ENCODE peak calls at places on chromosomes 13 and 19, in ten cellular contexts. T is G401; P is bronchial epithelial cell; R is gastrocnemius medialis; G is posterior vena cava; Y is heart right ventricle; Z is stimulated activated CD4-positive, alpha-beta T cell treated with anti-CD3 and anti-CD28 coated beads, Interleukin-2, amount 100 ng/mL, for 48 hours; M is HEK293T; E is K562; B is lower leg skin. Q is an unnamed sample.

GRCh38 chr13:82747331-82747730 is 1134.9 kb downstream of the SLITRK1 start:
- DNase-seq in T (no peak), P (no peak), R (no peak), G (no peak), Y (no peak), Z (no peak), M (no peak), E (no peak), B (no peak), Q (no peak)

GRCh38 chr13:24802074-24802473 is 38.1 kb downstream of the RNF17 start:
- DNase-seq in T (no peak), P (peak; percentile 14), R (no peak), G (no peak), Y (no peak), Z (no peak), M (no peak), E (peak; percentile 1), B (no peak), Q (no peak)

GRCh38 chr13:44921931-44922758 is 67.1 kb downstream of the NUFIP1 start:
- DNase-seq in T (no peak), P (peak; percentile 95), R (peak; percentile 89), G (no peak), Y (no peak), Z (no peak), M (no peak), E (no peak), B (no peak), Q (no peak)

GRCh38 chr19:55354698-55355212 is at the start of gene COX6B2:
- DNase-seq in T (no peak), P (no peak), R (no peak), G (no peak), Y (no peak), Z (no peak), M (no peak), E (no peak), B (no peak), Q (no peak)

GRCh38 chr13:98847780-98848179 is 95.3 kb upstream of the SLC15A1 start:
- DNase-seq in T (no peak), P (no peak), R (no peak), G (no peak), Y (no peak), Z (no peak), M (no peak), E (peak; percentile 60), B (no peak), Q (no peak)

GRCh38 chr13:106657104-106657503 is 89.2 kb upstream of the ARGLU1 start:
- DNase-seq in T (no peak), P (no peak), R (no peak), G (no peak), Y (no peak), Z (no peak), M (no peak), E (no peak), B (no peak), Q (no peak)

GRCh38 chr19:10552596-10553053 is 8.9 kb downstream of the ATG4D start:
- DNase-seq in T (no peak), P (no peak), R (no peak), G (no peak), Y (no peak), Z (no peak), M (peak; percentile 67), E (peak; percentile 60), B (no peak), Q (no peak)

GRCh38 chr19:44668985-44669764 is 2.1 kb upstream of the CEACAM19 start:
- DNase-seq in T (no peak), P (no peak), R (no peak), G (no peak), Y (no peak), Z (no peak), M (no peak), E (no peak), B (no peak), Q (no peak)

GRCh38 chr13:35684432-35684831 is 207.9 kb upstream of the MAB21L1 start:
- DNase-seq in T (no peak), P (no peak), R (no peak), G (no peak), Y (no peak), Z (no peak), M (no peak), E (no peak), B (peak; percentile 15), Q (no peak)